ENCODE peak calls at places on chromosomes 11 and 22, in nine cellular contexts. C is CD4-positive, alpha-beta T cell; V is fibroblast of lung; Z is GM12878; B is mucosa of descending colon; A is colonic mucosa; S is cardiac fibroblast; H is AG04450; F is cardiac muscle cell. G is an unnamed sample.

GRCh38 chr11:10778217-10778970 is 27.3 kb downstream of the CTR9 start:
- DNase-seq in C (no peak), V (peak), Z (no peak), B (no peak), A (no peak), S (peak), H (peak), F (peak), G (no peak)

GRCh38 chr11:83852012-83852411 is 565.8 kb upstream of the CCDC90B start:
- DNase-seq in C (no peak), V (no peak), Z (no peak), B (no peak), A (no peak), S (no peak), H (no peak), F (no peak), G (no peak)

GRCh38 chr11:61429346-61429690 is 457 bp downstream of the CPSF7 start:
- DNase-seq in C (peak), V (peak), Z (no peak), B (peak), A (peak), S (peak), H (no peak), F (peak), G (peak)

GRCh38 chr22:23183107-23183698 is 2.9 kb downstream of the BCR start:
- DNase-seq in C (no peak), V (peak), Z (no peak), B (peak), A (peak), S (peak), H (no peak), F (peak), G (no peak)

GRCh38 chr22:49894321-49895072 is 23.7 kb downstream of the ALG12 start:
- DNase-seq in C (no peak), V (no peak), Z (no peak), B (no peak), A (no peak), S (no peak), H (no peak), F (no peak), G (no peak)

GRCh38 chr11:72405009-72405408 is 29.3 kb downstream of the CLPB start:
- DNase-seq in C (no peak), V (no peak), Z (no peak), B (no peak), A (no peak), S (no peak), H (no peak), F (no peak), G (no peak)

GRCh38 chr11:73478737-73479347 is 102.6 kb downstream of the RELT start:
- DNase-seq in C (no peak), V (peak), Z (no peak), B (no peak), A (no peak), S (peak), H (no peak), F (peak), G (no peak)

GRCh38 chr11:64878494-64879225 is at the start of gene EHD1:
- DNase-seq in C (peak), V (peak), Z (peak), B (peak), A (peak), S (peak), H (peak), F (peak), G (peak)

GRCh38 chr22:24707477-24707816 is 67.1 kb downstream of the PIWIL3 start:
- DNase-seq in C (no peak), V (no peak), Z (no peak), B (no peak), A (peak), S (no peak), H (no peak), F (no peak), G (no peak)

GRCh38 chr11:65291613-65292012 is 23.1 kb upstream of the CDC42EP2 start:
- DNase-seq in C (no peak), V (peak), Z (no peak), B (no peak), A (no peak), S (peak), H (no peak), F (peak), G (no peak)

DNA sequence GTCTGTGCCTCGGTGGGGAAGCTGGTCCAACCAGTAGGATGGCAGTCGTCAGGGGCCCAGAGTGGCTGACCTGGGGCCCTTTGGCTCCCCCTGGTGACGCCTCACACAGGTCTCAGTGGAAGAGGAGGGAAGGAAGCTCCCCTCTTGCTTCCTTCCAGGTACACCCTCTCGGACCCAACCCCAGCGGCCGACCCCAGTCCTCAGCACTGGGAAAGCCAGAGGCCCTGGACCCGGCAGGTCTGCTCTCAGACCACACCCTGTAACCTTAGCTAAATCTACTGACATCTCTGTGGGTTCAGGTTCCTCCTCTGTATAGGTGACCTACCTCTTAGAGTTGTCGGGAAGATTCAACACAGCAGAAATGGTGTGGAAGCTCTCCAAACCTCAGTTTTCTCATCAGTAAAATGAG is 3.4 kb upstream of the SCUBE1 start:
- DNase-seq in C (peak), V (peak), Z (no peak), B (no peak), A (peak), S (peak), H (no peak), F (peak), G (peak)
- TF ChIP-seq CTCF in C (peak), V (peak), Z (peak), B (peak), A (peak), S (peak), H (peak), F (peak), G (peak)

DNA sequence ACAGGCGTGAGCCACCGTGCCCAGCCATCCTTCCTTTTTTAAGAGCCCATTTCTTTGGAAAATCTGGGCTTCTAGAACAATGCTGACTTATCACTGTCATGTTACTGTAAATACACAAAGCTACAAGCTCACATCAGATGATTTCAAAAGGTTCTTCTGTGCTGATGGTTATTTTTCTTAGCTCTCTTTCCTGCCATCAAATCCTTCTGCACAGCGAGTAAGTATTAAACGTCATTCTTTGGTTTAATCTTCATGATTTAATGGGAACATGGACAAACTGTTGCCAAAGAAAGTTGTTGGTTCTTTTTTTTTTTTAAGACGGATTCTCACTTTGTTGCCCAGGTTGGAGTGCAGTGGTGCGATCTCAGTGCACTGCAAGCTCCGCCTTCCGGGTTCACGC is 43.3 kb upstream of the NUP50 start:
- DNase-seq in C (no peak), V (no peak), Z (no peak), B (no peak), A (no peak), S (no peak), H (no peak), F (no peak), G (no peak)
- TF ChIP-seq CTCF in C (no peak), V (no peak), Z (no peak), B (no peak), A (no peak), S (no peak), H (no peak), F (no peak), G (no peak)

DNA sequence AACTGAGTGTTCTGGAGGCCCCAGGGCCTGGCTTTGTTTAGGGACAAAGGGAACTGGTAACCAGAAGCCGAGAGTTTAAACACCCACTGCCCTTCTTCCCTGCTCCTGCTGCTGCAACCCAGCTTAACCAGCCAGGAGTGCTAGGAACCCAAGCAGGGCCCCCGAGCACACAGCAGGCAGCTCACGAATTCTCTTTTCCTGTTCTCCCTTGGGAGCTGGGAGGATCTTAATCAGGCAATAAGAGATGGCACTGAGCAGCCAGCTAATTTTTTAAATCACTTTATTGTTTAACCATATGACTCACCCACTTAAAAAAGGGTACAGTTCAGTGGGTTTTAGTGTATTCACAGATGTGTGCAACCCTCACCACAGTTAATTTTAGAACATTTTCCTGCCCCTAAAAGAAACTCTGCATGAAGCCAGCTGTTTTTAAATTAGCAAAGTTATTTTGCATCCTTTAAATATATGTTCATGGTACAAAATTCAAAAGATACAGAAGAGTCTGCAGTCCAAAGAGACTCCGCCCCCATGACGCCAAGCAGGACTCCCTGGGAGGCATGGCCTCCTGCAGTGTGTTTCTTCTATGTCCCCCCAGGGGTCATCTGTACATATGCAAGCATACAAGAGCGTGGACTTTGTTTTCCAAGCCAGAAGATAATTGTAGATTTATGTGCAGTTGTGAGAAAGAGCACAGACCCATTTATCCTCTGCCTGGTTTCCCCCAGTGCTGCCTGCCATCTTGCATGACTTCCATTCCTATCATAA is 18.9 kb upstream of the PPP6R3 start:
- DNase-seq in C (no peak), V (peak), Z (no peak), B (no peak), A (no peak), S (peak), H (no peak), F (peak), G (no peak)
- TF ChIP-seq CTCF in C (no peak), V (no peak), Z (no peak), B (no peak), A (no peak), S (no peak), H (no peak), F (peak), G (no peak)

DNA sequence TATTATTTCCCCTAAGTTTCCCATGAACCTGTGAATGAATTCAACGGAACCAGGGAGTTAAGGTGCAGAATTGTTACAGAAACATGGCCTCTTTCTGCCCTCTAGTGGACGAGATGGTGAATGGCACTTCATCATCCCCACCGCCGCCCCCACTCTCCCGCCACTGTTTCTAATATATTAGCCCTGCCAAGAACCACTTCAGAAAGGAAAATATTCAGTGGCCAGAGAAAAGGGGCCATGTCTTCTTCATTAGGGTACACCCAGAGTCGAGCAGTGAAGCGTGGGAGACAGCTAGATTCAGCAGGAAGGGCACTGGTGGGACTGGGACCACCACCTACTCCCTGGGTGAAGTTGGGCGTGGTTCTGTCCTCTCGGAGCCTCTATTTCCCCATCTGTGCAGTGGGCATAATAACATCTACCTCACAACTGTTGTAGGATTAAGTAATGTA is 46.4 kb upstream of the SYT13 start:
- DNase-seq in C (peak), V (peak), Z (no peak), B (no peak), A (peak), S (peak), H (no peak), F (peak), G (no peak)
- TF ChIP-seq CTCF in C (peak), V (peak), Z (peak), B (peak), A (peak), S (peak), H (peak), F (peak), G (peak)

GRCh38 chr22:33957086-33957485 is 36.8 kb upstream of the LARGE1 start:
- DNase-seq in C (no peak), V (no peak), Z (no peak), B (no peak), A (no peak), S (no peak), H (no peak), F (no peak), G (no peak)

GRCh38 chr22:33952776-33953175 is 32.5 kb upstream of the LARGE1 start:
- DNase-seq in C (no peak), V (no peak), Z (no peak), B (no peak), A (no peak), S (no peak), H (no peak), F (no peak), G (no peak)

GRCh38 chr22:33962409-33962808 is 42.1 kb upstream of the LARGE1 start:
- DNase-seq in C (no peak), V (no peak), Z (no peak), B (no peak), A (no peak), S (no peak), H (no peak), F (no peak), G (no peak)

GRCh38 chr22:33958741-33959140 is 38.5 kb upstream of the LARGE1 start:
- DNase-seq in C (no peak), V (no peak), Z (no peak), B (no peak), A (no peak), S (no peak), H (no peak), F (no peak), G (no peak)
- TF ChIP-seq CTCF in C (no peak), V (no peak), Z (no peak), B (no peak), A (no peak), S (no peak), H (no peak), F (no peak), G (no peak)

DNA sequence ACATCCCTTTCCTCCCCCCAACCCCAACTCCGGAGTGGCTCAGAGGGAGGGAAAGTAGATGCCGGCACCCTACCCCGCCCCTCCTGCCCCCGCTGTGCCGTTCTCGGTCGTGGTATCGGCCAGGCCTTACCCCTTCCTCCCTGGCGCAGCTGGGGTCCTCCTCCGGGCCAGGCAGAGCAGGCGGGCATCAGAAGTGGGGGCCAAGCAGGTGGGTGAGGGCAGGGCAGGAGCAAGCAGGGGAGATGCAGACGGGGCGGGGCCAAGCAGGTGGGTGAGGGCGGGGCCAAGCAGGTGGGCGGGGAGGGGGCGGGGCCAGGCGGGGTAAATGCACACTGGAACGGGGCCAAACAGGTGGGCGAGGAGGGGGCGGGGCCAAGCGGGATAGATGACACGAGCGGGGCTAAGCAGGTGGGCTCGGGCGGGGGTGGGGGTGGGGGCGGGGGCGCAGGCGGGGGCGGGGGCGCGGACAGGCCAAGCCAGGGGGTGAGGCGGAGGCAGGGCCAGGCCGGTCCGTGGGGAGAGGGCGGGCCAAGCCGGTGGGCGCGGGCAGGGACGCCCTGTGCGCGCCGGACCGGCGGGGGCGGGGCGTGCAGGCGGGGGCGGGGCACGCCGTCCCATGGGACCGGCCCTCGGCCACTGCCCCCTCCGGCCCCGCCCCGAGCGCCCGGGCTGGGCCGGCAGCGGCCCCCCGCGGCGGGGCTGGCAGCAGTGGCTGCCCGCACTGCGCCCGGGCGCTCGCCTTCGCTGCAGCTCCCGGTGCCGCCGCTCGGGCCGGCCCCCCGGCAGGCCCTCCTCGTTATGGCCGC is at the start of the genes KCNQ1 and TRPM5:
- DNase-seq in C (peak), V (no peak), Z (no peak), B (peak), A (peak), S (no peak), H (no peak), F (no peak), G (peak)
- TF ChIP-seq CTCF in C (no peak), V (no peak), Z (no peak), B (no peak), A (no peak), S (no peak), H (no peak), F (no peak), G (no peak)

G was measured in progenitor cell of endocrine pancreas.